ENCODE peak calls at places on chromosomes 5 and 9, in nine cellular contexts. One of them, this sample, is unnamed.

GRCh38 chr5:163362806-163363788 is 74.3 kb upstream of the CCNG1 start:
- DNase-seq in HT1080: no peak
- DNase-seq in lung: no peak
- DNase-seq in WERI-Rb-1: no peak
- DNase-seq in posterior cingulate gyrus: no peak
- DNase-seq in DMS153: no peak
- DNase-seq in A673: peak
- DNase-seq in C1 segment of cervical spinal cord: no peak
- DNase-seq in activated naive CD8-positive, alpha-beta T cell treated with anti-CD3 and anti-CD28 coated beads for 36 hours: no peak
- DNase-seq in this sample: no peak

GRCh38 chr5:78509884-78510769 is 138.4 kb downstream of the LHFPL2 start:
- DNase-seq in lung: peak
- DNase-seq in C1 segment of cervical spinal cord: peak
- DNase-seq in A673: no peak
- DNase-seq in DMS153: no peak
- DNase-seq in WERI-Rb-1: no peak
- DNase-seq in HT1080: no peak
- DNase-seq in activated naive CD8-positive, alpha-beta T cell treated with anti-CD3 and anti-CD28 coated beads for 36 hours: peak
- DNase-seq in posterior cingulate gyrus: peak
- DNase-seq in this sample: peak

GRCh38 chr5:158139161-158139560 is 280.2 kb upstream of the CLINT1 start:
- DNase-seq in WERI-Rb-1: no peak
- DNase-seq in posterior cingulate gyrus: no peak
- DNase-seq in HT1080: peak
- DNase-seq in C1 segment of cervical spinal cord: no peak
- DNase-seq in DMS153: no peak
- DNase-seq in lung: no peak
- DNase-seq in activated naive CD8-positive, alpha-beta T cell treated with anti-CD3 and anti-CD28 coated beads for 36 hours: no peak
- DNase-seq in A673: no peak
- DNase-seq in this sample: no peak

GRCh38 chr9:131228988-131229387 is 47.3 kb downstream of the FAM78A start:
- DNase-seq in A673: peak
- DNase-seq in DMS153: no peak
- DNase-seq in posterior cingulate gyrus: no peak
- DNase-seq in C1 segment of cervical spinal cord: no peak
- DNase-seq in lung: no peak
- DNase-seq in HT1080: no peak
- DNase-seq in WERI-Rb-1: no peak
- DNase-seq in activated naive CD8-positive, alpha-beta T cell treated with anti-CD3 and anti-CD28 coated beads for 36 hours: no peak
- DNase-seq in this sample: no peak

GRCh38 chr5:78373231-78373630 is 12.8 kb downstream of the SCAMP1 start:
- DNase-seq in HT1080: no peak
- DNase-seq in DMS153: no peak
- DNase-seq in C1 segment of cervical spinal cord: no peak
- DNase-seq in posterior cingulate gyrus: no peak
- DNase-seq in A673: no peak
- DNase-seq in lung: no peak
- DNase-seq in WERI-Rb-1: no peak
- DNase-seq in activated naive CD8-positive, alpha-beta T cell treated with anti-CD3 and anti-CD28 coated beads for 36 hours: no peak
- DNase-seq in this sample: no peak

GRCh38 chr5:34053133-34053532 is 10.1 kb upstream of the C1QTNF3 start:
- DNase-seq in WERI-Rb-1: no peak
- DNase-seq in posterior cingulate gyrus: no peak
- DNase-seq in activated naive CD8-positive, alpha-beta T cell treated with anti-CD3 and anti-CD28 coated beads for 36 hours: no peak
- DNase-seq in C1 segment of cervical spinal cord: no peak
- DNase-seq in A673: peak
- DNase-seq in DMS153: no peak
- DNase-seq in lung: no peak
- DNase-seq in HT1080: peak
- DNase-seq in this sample: no peak

GRCh38 chr9:130680836-130681768 is 12.5 kb upstream of the EXOSC2 start:
- DNase-seq in WERI-Rb-1: peak
- DNase-seq in activated naive CD8-positive, alpha-beta T cell treated with anti-CD3 and anti-CD28 coated beads for 36 hours: peak
- DNase-seq in lung: peak
- DNase-seq in C1 segment of cervical spinal cord: peak
- DNase-seq in A673: peak
- DNase-seq in DMS153: peak
- DNase-seq in posterior cingulate gyrus: peak
- DNase-seq in HT1080: peak
- DNase-seq in this sample: peak

GRCh38 chr5:150044334-150044681 is 42.0 kb downstream of the CSF1R start:
- DNase-seq in posterior cingulate gyrus: no peak
- DNase-seq in WERI-Rb-1: no peak
- DNase-seq in HT1080: peak
- DNase-seq in activated naive CD8-positive, alpha-beta T cell treated with anti-CD3 and anti-CD28 coated beads for 36 hours: no peak
- DNase-seq in A673: peak
- DNase-seq in lung: no peak
- DNase-seq in C1 segment of cervical spinal cord: no peak
- DNase-seq in DMS153: no peak
- DNase-seq in this sample: no peak

GRCh38 chr5:58357121-58357520 is 102.8 kb downstream of the PLK2 start:
- DNase-seq in activated naive CD8-positive, alpha-beta T cell treated with anti-CD3 and anti-CD28 coated beads for 36 hours: no peak
- DNase-seq in A673: no peak
- DNase-seq in HT1080: no peak
- DNase-seq in C1 segment of cervical spinal cord: no peak
- DNase-seq in lung: no peak
- DNase-seq in WERI-Rb-1: no peak
- DNase-seq in DMS153: no peak
- DNase-seq in posterior cingulate gyrus: no peak
- DNase-seq in this sample: no peak

GRCh38 chr9:114936566-114936965 is 6.2 kb upstream of the TNFSF8 start:
- DNase-seq in posterior cingulate gyrus: no peak
- DNase-seq in lung: no peak
- DNase-seq in DMS153: no peak
- DNase-seq in C1 segment of cervical spinal cord: no peak
- DNase-seq in HT1080: no peak
- DNase-seq in activated naive CD8-positive, alpha-beta T cell treated with anti-CD3 and anti-CD28 coated beads for 36 hours: no peak
- DNase-seq in A673: peak
- DNase-seq in WERI-Rb-1: no peak
- DNase-seq in this sample: no peak

GRCh38 chr5:146890073-146890472 is 11.5 kb upstream of the PPP2R2B start:
- DNase-seq in lung: no peak
- DNase-seq in HT1080: no peak
- DNase-seq in A673: no peak
- DNase-seq in DMS153: no peak
- DNase-seq in C1 segment of cervical spinal cord: no peak
- DNase-seq in activated naive CD8-positive, alpha-beta T cell treated with anti-CD3 and anti-CD28 coated beads for 36 hours: no peak
- DNase-seq in posterior cingulate gyrus: no peak
- DNase-seq in WERI-Rb-1: no peak
- DNase-seq in this sample: no peak

GRCh38 chr5:1349246-1349645 is 4.3 kb upstream of the CLPTM1L start:
- DNase-seq in activated naive CD8-positive, alpha-beta T cell treated with anti-CD3 and anti-CD28 coated beads for 36 hours: no peak
- DNase-seq in DMS153: no peak
- DNase-seq in posterior cingulate gyrus: no peak
- DNase-seq in A673: peak
- DNase-seq in WERI-Rb-1: peak
- DNase-seq in C1 segment of cervical spinal cord: no peak
- DNase-seq in lung: no peak
- DNase-seq in HT1080: no peak
- DNase-seq in this sample: no peak

GRCh38 chr9:98410185-98410697 is 154.8 kb upstream of the TBC1D2 start:
- DNase-seq in posterior cingulate gyrus: no peak
- DNase-seq in lung: no peak
- DNase-seq in DMS153: no peak
- DNase-seq in WERI-Rb-1: peak
- DNase-seq in A673: peak
- DNase-seq in activated naive CD8-positive, alpha-beta T cell treated with anti-CD3 and anti-CD28 coated beads for 36 hours: no peak
- DNase-seq in C1 segment of cervical spinal cord: peak
- DNase-seq in HT1080: peak
- DNase-seq in this sample: no peak

GRCh38 chr5:142981886-142982820 is 212.0 kb downstream of the ARHGAP26 start:
- DNase-seq in C1 segment of cervical spinal cord: peak
- DNase-seq in WERI-Rb-1: peak
- DNase-seq in A673: peak
- DNase-seq in posterior cingulate gyrus: peak
- DNase-seq in activated naive CD8-positive, alpha-beta T cell treated with anti-CD3 and anti-CD28 coated beads for 36 hours: no peak
- DNase-seq in DMS153: peak
- DNase-seq in lung: peak
- DNase-seq in HT1080: peak
- DNase-seq in this sample: peak

GRCh38 chr9:93013856-93014582 is 44.5 kb upstream of the SUSD3 start:
- DNase-seq in lung: no peak
- DNase-seq in WERI-Rb-1: no peak
- DNase-seq in activated naive CD8-positive, alpha-beta T cell treated with anti-CD3 and anti-CD28 coated beads for 36 hours: no peak
- DNase-seq in posterior cingulate gyrus: no peak
- DNase-seq in DMS153: no peak
- DNase-seq in A673: no peak
- DNase-seq in HT1080: peak
- DNase-seq in C1 segment of cervical spinal cord: no peak
- DNase-seq in this sample: no peak

GRCh38 chr9:134690301-134690751 is 48.7 kb downstream of the COL5A1 start:
- DNase-seq in activated naive CD8-positive, alpha-beta T cell treated with anti-CD3 and anti-CD28 coated beads for 36 hours: no peak
- DNase-seq in DMS153: no peak
- DNase-seq in A673: no peak
- DNase-seq in posterior cingulate gyrus: no peak
- DNase-seq in lung: no peak
- DNase-seq in C1 segment of cervical spinal cord: no peak
- DNase-seq in HT1080: no peak
- DNase-seq in WERI-Rb-1: no peak
- DNase-seq in this sample: no peak

GRCh38 chr5:163347671-163348070 is 89.7 kb upstream of the CCNG1 start:
- DNase-seq in HT1080: peak
- DNase-seq in DMS153: no peak
- DNase-seq in activated naive CD8-positive, alpha-beta T cell treated with anti-CD3 and anti-CD28 coated beads for 36 hours: peak
- DNase-seq in C1 segment of cervical spinal cord: peak
- DNase-seq in A673: peak
- DNase-seq in lung: peak
- DNase-seq in posterior cingulate gyrus: peak
- DNase-seq in WERI-Rb-1: peak
- DNase-seq in this sample: no peak

GRCh38 chr5:15420201-15420600 is 79.8 kb upstream of the FBXL7 start:
- DNase-seq in HT1080: no peak
- DNase-seq in WERI-Rb-1: no peak
- DNase-seq in activated naive CD8-positive, alpha-beta T cell treated with anti-CD3 and anti-CD28 coated beads for 36 hours: no peak
- DNase-seq in lung: no peak
- DNase-seq in A673: no peak
- DNase-seq in posterior cingulate gyrus: no peak
- DNase-seq in C1 segment of cervical spinal cord: no peak
- DNase-seq in DMS153: no peak
- DNase-seq in this sample: peak

This sample was measured in gastrocnemius medialis.